ENCODE peak calls at places on chromosomes 12 and 14, in six cellular contexts. H is MM.1S, L is stomach, B is epithelial cell of esophagus, Z is A549, P is fibroblast of lung. V is an unnamed sample.

GRCh38 chr14:85463512-85463911 is 66.4 kb upstream of the FLRT2 start:
- DNase-seq in P (no peak), L (no peak), H (no peak), B (peak), Z (no peak), V (no peak)

GRCh38 chr12:25074113-25074512 is 120.8 kb downstream of the DNAI7 start:
- DNase-seq in P (no peak), Z (no peak), L (no peak), H (no peak), B (peak), V (no peak)

GRCh38 chr12:51281202-51281924 is 11.1 kb upstream of the SMAGP start:
- DNase-seq in B (peak), L (no peak), P (peak), Z (no peak), H (no peak), V (no peak)

GRCh38 chr12:113980537-113981337 is 14.6 kb upstream of the RBM19 start:
- DNase-seq in P (peak), B (peak), Z (peak), L (no peak), H (peak), V (peak)

GRCh38 chr14:24888532-24888931 is 161.4 kb downstream of the STXBP6 start:
- DNase-seq in H (no peak), B (no peak), Z (no peak), P (no peak), L (no peak), V (no peak)

GRCh38 chr14:61326847-61327246 is 5.5 kb downstream of the PRKCH start:
- DNase-seq in B (peak), P (peak), H (no peak), L (peak), Z (no peak), V (no peak)

GRCh38 chr12:114692558-114693531 is 8.9 kb upstream of the TBX3 start:
- DNase-seq in L (no peak), P (peak), Z (no peak), B (no peak), H (no peak), V (no peak)

GRCh38 chr12:62471734-62472133 is 5.1 kb downstream of the MON2 start:
- DNase-seq in H (no peak), P (no peak), Z (no peak), L (no peak), B (no peak), V (no peak)

GRCh38 chr12:64451687-64452558 is at the start of gene TBK1:
- DNase-seq in H (peak), L (peak), B (peak), P (peak), Z (peak), V (peak)

GRCh38 chr12:50825372-50825838 is 17.3 kb upstream of the TMPRSS12 start:
- DNase-seq in P (peak), Z (peak), H (peak), L (no peak), B (peak), V (peak)

GRCh38 chr14:72801381-72801812 is 92.5 kb downstream of the DPF3 start:
- DNase-seq in L (no peak), H (no peak), Z (peak), B (peak), P (peak), V (no peak)

GRCh38 chr12:46160981-46161690 is 107.7 kb downstream of the SLC38A1 start:
- DNase-seq in P (no peak), L (no peak), Z (no peak), B (no peak), H (no peak), V (no peak)

GRCh38 chr14:103385994-103386491 is 828 bp downstream of the MARK3 start:
- DNase-seq in P (no peak), B (peak), L (peak), Z (no peak), H (peak), V (peak)

GRCh38 chr12:67540920-67541624 is 107.5 kb upstream of the DYRK2 start:
- DNase-seq in B (peak), L (no peak), H (peak), Z (no peak), P (no peak), V (peak)

GRCh38 chr14:52801014-52801708 is 9.8 kb upstream of the GNPNAT1 start:
- DNase-seq in Z (no peak), H (no peak), L (no peak), B (peak), P (peak), V (no peak)

GRCh38 chr12:94875525-94875924 is 128.0 kb downstream of the NDUFA12 start:
- DNase-seq in P (peak), H (peak), L (no peak), Z (peak), B (peak), V (peak)

GRCh38 chr12:108888031-108888430 is 8.1 kb downstream of the DAO start:
- DNase-seq in H (no peak), L (no peak), B (no peak), Z (no peak), P (no peak), V (peak)

GRCh38 chr12:49903700-49904423 is at the start of gene FAIM2:
- DNase-seq in L (no peak), P (peak), B (no peak), Z (no peak), H (no peak), V (no peak)

V was measured in RPMI8226.